ENCODE peak calls at places on chromosomes 13 and 19, in five cellular contexts. O, Y, B, U and S are unnamed samples.

GRCh38 chr13:44974056-44974798 is 15.0 kb downstream of the NUFIP1 start:
- DNase-seq in O (no peak), Y (no peak), B (peak), U (no peak), S (peak)

GRCh38 chr13:108508263-108508662 is 121.1 kb upstream of the MYO16 start:
- DNase-seq in O (peak), Y (peak), B (no peak), U (peak), S (no peak)

GRCh38 chr13:107450426-107450825 is 764.9 kb downstream of the LIG4 start:
- DNase-seq in O (no peak), Y (no peak), B (no peak), U (no peak), S (no peak)

GRCh38 chr19:5680083-5680436 is 256 bp downstream of the MICOS13 start:
- DNase-seq in O (no peak), Y (no peak), B (no peak), U (no peak), S (no peak)

GRCh38 chr13:70339738-70340137 is 231.5 kb upstream of the KLHL1 start:
- DNase-seq in O (peak), Y (peak), B (no peak), U (peak), S (peak)

GRCh38 chr19:38970664-38971532 is 4.6 kb downstream of the FBXO17 start:
- DNase-seq in O (no peak), Y (peak), B (no peak), U (no peak), S (no peak)

GRCh38 chr13:31242342-31242741 is 42.6 kb downstream of the B3GLCT start:
- DNase-seq in O (no peak), Y (no peak), B (no peak), U (no peak), S (no peak)

GRCh38 chr13:105642511-105642958 is 892.9 kb downstream of the EFNB2 start:
- DNase-seq in O (no peak), Y (peak), B (no peak), U (no peak), S (no peak)

GRCh38 chr13:55038230-55038629 is 2009.6 kb downstream of the OLFM4 start:
- DNase-seq in O (no peak), Y (no peak), B (no peak), U (no peak), S (no peak)

GRCh38 chr19:18523841-18524240 is 2.0 kb upstream of the ELL start:
- DNase-seq in O (peak), Y (no peak), B (no peak), U (no peak), S (no peak)

GRCh38 chr13:21006141-21007005 is 55.0 kb downstream of the LATS2 start:
- DNase-seq in O (no peak), Y (no peak), B (no peak), U (no peak), S (no peak)

GRCh38 chr19:1591421-1592022 is 1.1 kb downstream of the MBD3 start:
- DNase-seq in O (no peak), Y (no peak), B (no peak), U (no peak), S (peak)

GRCh38 chr19:17121736-17122293 is 46.2 kb downstream of the MYO9B start:
- DNase-seq in O (no peak), Y (no peak), B (no peak), U (no peak), S (no peak)

GRCh38 chr19:30731596-30731995 is 359.4 kb downstream of the ZNF536 start:
- DNase-seq in O (no peak), Y (no peak), B (no peak), U (no peak), S (no peak)

GRCh38 chr13:93220073-93220472 is 6.5 kb upstream of the GPC6 start:
- DNase-seq in O (no peak), Y (no peak), B (no peak), U (no peak), S (no peak)

GRCh38 chr19:5799247-5800241 is 5.3 kb upstream of the NRTN start:
- DNase-seq in O (no peak), Y (no peak), B (no peak), U (no peak), S (peak)

GRCh38 chr13:100544866-100545683 is 43.5 kb downstream of the GGACT start:
- DNase-seq in O (no peak), Y (no peak), B (no peak), U (no peak), S (peak)

GRCh38 chr13:43686557-43686956 is 100.2 kb downstream of the ENOX1 start:
- DNase-seq in O (peak), Y (peak), B (no peak), U (no peak), S (no peak)

GRCh38 chr19:34306213-34306661 is 51.9 kb downstream of the GARRE1 start:
- DNase-seq in O (peak), Y (no peak), B (no peak), U (no peak), S (no peak)

GRCh38 chr13:112142401-112142930 is 75.5 kb downstream of the SOX1 start:
- DNase-seq in O (no peak), Y (no peak), B (no peak), U (no peak), S (no peak)

GRCh38 chr13:111337206-111337605 is 16.8 kb downstream of the TEX29 start:
- DNase-seq in O (no peak), Y (no peak), B (no peak), U (no peak), S (no peak)

GRCh38 chr19:18417250-18418033 is 1.8 kb upstream of the SSBP4 start:
- DNase-seq in O (peak), Y (peak), B (no peak), U (no peak), S (peak)

GRCh38 chr19:10074153-10074552 is 12.0 kb upstream of the SHFL start:
- DNase-seq in O (peak), Y (peak), B (no peak), U (peak), S (peak)

GRCh38 chr19:15296841-15297415 is 35.4 kb downstream of the BRD4 start:
- DNase-seq in O (peak), Y (no peak), B (no peak), U (no peak), S (no peak)

GRCh38 chr19:15297416-15298224 is 34.7 kb downstream of the BRD4 start:
- DNase-seq in O (peak), Y (peak), B (no peak), U (peak), S (no peak)

GRCh38 chr19:15298847-15299567 is 33.3 kb downstream of the BRD4 start:
- DNase-seq in O (no peak), Y (no peak), B (no peak), U (no peak), S (no peak)

GRCh38 chr19:15300533-15301194 is 31.7 kb downstream of the BRD4 start:
- DNase-seq in O (no peak), Y (peak), B (no peak), U (no peak), S (no peak)

GRCh38 chr19:15299568-15300409 is 32.5 kb downstream of the BRD4 start:
- DNase-seq in O (no peak), Y (no peak), B (no peak), U (no peak), S (no peak)
- TF ChIP-seq MAX in O (no peak), Y (no peak), B (no peak), U (no peak), S (no peak)

GRCh38 chr19:48806818-48807589 is 3.8 kb downstream of the BCAT2 start:
- DNase-seq in O (peak), Y (peak), B (no peak), U (no peak), S (no peak)
- H3K4me3 ChIP-seq in O (peak), Y (no peak), B (no peak), U (no peak), S (no peak)

DNA sequence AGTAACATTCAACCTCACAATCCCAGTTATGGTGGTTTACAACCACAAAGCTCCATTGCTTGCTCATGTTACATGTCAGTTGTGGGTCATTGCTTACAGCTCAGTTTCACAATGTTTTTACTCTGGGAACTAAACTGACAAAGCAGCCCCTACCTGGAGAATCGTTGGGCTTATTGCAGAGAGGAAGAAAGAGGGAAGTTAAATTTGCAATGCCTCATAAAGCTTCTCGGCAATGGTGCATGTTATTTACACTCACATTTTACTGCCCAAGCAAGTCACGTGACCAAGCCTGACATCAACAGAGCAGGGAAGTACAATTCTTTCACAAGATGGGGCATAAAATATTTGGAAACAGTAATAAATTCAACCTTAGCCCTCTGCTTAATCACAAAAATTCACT is 441.6 kb downstream of the TDRD3 start:
- DNase-seq in O (no peak), Y (no peak), B (no peak), U (no peak), S (no peak)
- TF ChIP-seq MAX in O (no peak), Y (no peak), B (no peak), U (no peak), S (no peak)

GRCh38 chr19:4581381-4582111 is 22.1 kb upstream of the SEMA6B start:
- DNase-seq in O (no peak), Y (no peak), B (no peak), U (no peak), S (no peak)
- H3K4me3 ChIP-seq in O (peak), Y (peak), B (no peak), U (peak), S (peak)

GRCh38 chr19:29587518-29587986 is 18.5 kb upstream of the POP4 start:
- DNase-seq in O (no peak), Y (no peak), B (peak), U (no peak), S (no peak)
- TF ChIP-seq MAX in O (no peak), Y (no peak), B (no peak), U (no peak), S (no peak)

GRCh38 chr13:97258801-97259200 is 36.7 kb downstream of the MBNL2 start:
- DNase-seq in O (no peak), Y (no peak), B (no peak), U (no peak), S (no peak)
- H3K4me3 ChIP-seq in O (no peak), Y (no peak), B (no peak), U (no peak), S (no peak)